ENCODE peak calls at places on chromosomes 2 and 18, in five cellular contexts. Z is dorsolateral prefrontal cortex, Q is astrocyte, F is mucosa of descending colon, W is T-cell. Y is an unnamed sample.
A peak's percentile ranks its signal among the peaks of the same experiment; 100 is the strongest.

GRCh38 chr2:55761526-55761925 is 67.9 kb upstream of the PNPT1 start:
- DNase-seq in Z (no peak), Q (peak; percentile 31), F (no peak), W (no peak), Y (no peak)

GRCh38 chr2:30332791-30333453 is 101.6 kb downstream of the LBH start:
- DNase-seq in Z (no peak), Q (no peak), F (no peak), W (no peak), Y (no peak)

GRCh38 chr2:239398536-239398935 is 2.3 kb downstream of the HDAC4 start:
- DNase-seq in Z (no peak), Q (no peak), F (no peak), W (no peak), Y (no peak)

GRCh38 chr2:45242161-45242741 is 233.0 kb upstream of the SIX2 start:
- DNase-seq in Z (no peak), Q (peak; percentile 60), F (no peak), W (no peak), Y (peak; percentile 36)

GRCh38 chr2:27089111-27089954 is 2.8 kb downstream of the KHK start:
- DNase-seq in Z (no peak), Q (no peak), F (no peak), W (no peak), Y (no peak)

GRCh38 chr18:60892855-60893254 is 440.4 kb upstream of the CDH20 start:
- DNase-seq in Z (no peak), Q (peak; percentile 68), F (no peak), W (no peak), Y (peak; percentile 95)

GRCh38 chr2:230130668-230131364 is 62.1 kb upstream of the SLC16A14 start:
- DNase-seq in Z (no peak), Q (peak; percentile 67), F (peak; percentile 29), W (no peak), Y (peak; percentile 82)

GRCh38 chr2:181140414-181140813 is 160.0 kb downstream of the UBE2E3 start:
- DNase-seq in Z (peak; percentile 40), Q (peak; percentile 17), F (no peak), W (no peak), Y (peak; percentile 20)

GRCh38 chr2:235021752-235022151 is 69.9 kb downstream of the SH3BP4 start:
- DNase-seq in Z (no peak), Q (peak; percentile 89), F (no peak), W (no peak), Y (peak; percentile 95)

GRCh38 chr18:64119916-64120315 is 29.0 kb downstream of the LINC00305 start:
- DNase-seq in Z (no peak), Q (no peak), F (no peak), W (no peak), Y (no peak)

GRCh38 chr2:230957756-230958391 is 32.8 kb upstream of the GPR55 start:
- DNase-seq in Z (no peak), Q (no peak), F (no peak), W (no peak), Y (no peak)

Y was measured in M059J.